ENCODE peak calls at places on chromosomes 11 and 22, in ten cellular contexts. F is IMR-90, A is ovary, N is endothelial cell of umbilical vein, L is suprapubic skin, Q is body of pancreas, R is upper lobe of left lung, I is spleen, O is HCT116, G is stomach. U is an unnamed sample.

GRCh38 chr11:130638048-130638447 is 189.6 kb downstream of the ADAMTS15 start:
- DNase-seq in Q (no peak), N (no peak), L (no peak), F (no peak), G (no peak), A (no peak), I (no peak), O (no peak), R (no peak), U (no peak)

GRCh38 chr11:57566035-57566504 is 1.4 kb downstream of the UBE2L6 start:
- DNase-seq in L (no peak), F (peak; percentile 63), O (no peak), A (no peak), N (peak; percentile 53), G (peak; percentile 59), Q (peak; percentile 43), I (no peak), R (peak; percentile 67), U (no peak)

GRCh38 chr22:45673482-45674175 is 2.0 kb downstream of the ATXN10 start:
- DNase-seq in G (no peak), R (no peak), L (no peak), Q (no peak), O (no peak), F (no peak), N (no peak), A (no peak), I (no peak), U (no peak)

GRCh38 chr11:134126197-134126822 is 57.4 kb downstream of the JAM3 start:
- DNase-seq in L (no peak), I (no peak), Q (no peak), A (no peak), R (no peak), F (peak; percentile 97), G (no peak), O (no peak), N (peak; percentile 72), U (no peak)

GRCh38 chr22:40401981-40402406 is 31.6 kb downstream of the SGSM3 start:
- DNase-seq in G (no peak), L (no peak), F (no peak), I (no peak), N (no peak), O (no peak), Q (no peak), A (no peak), R (no peak), U (no peak)

GRCh38 chr22:42688241-42688913 is 32.3 kb downstream of the A4GALT start:
- DNase-seq in O (no peak), R (peak; percentile 91), Q (peak; percentile 80), I (no peak), L (peak; percentile 94), F (peak; percentile 93), A (peak; percentile 86), G (peak; percentile 85), N (peak; percentile 51), U (peak; percentile 91)

GRCh38 chr11:122004446-122004845 is 111.6 kb downstream of the BLID start:
- DNase-seq in Q (no peak), O (no peak), A (no peak), F (no peak), R (no peak), G (no peak), N (no peak), I (no peak), L (no peak), U (no peak)

GRCh38 chr22:25573822-25574221 is 9.3 kb downstream of the GRK3 start:
- DNase-seq in G (no peak), N (no peak), I (no peak), A (no peak), Q (no peak), R (no peak), F (no peak), O (no peak), L (no peak), U (no peak)

GRCh38 chr11:103652013-103652412 is 384.4 kb upstream of the DDI1 start:
- DNase-seq in I (no peak), L (no peak), G (no peak), O (no peak), A (no peak), N (peak; percentile 46), F (peak; percentile 20), Q (no peak), R (no peak), U (no peak)

GRCh38 chr22:21866821-21867527 is 471 bp downstream of the MAPK1 start:
- DNase-seq in F (no peak), N (no peak), L (no peak), A (no peak), R (peak; percentile 37), Q (peak; percentile 50), G (peak; percentile 29), I (no peak), O (no peak), U (no peak)

GRCh38 chr11:95301497-95301896 is 70.5 kb upstream of the SESN3 start:
- DNase-seq in I (no peak), L (no peak), Q (peak; percentile 68), R (peak; percentile 37), F (no peak), O (no peak), G (peak; percentile 30), N (no peak), A (no peak), U (no peak)

GRCh38 chr11:116651098-116651756 is 121.6 kb downstream of the BUD13 start:
- DNase-seq in I (no peak), R (no peak), O (no peak), F (no peak), G (no peak), N (no peak), Q (no peak), A (no peak), L (no peak), U (no peak)

GRCh38 chr11:107708787-107709186 is 3.1 kb downstream of the SLN start:
- DNase-seq in N (no peak), L (no peak), G (no peak), A (no peak), R (no peak), O (no peak), F (no peak), Q (no peak), I (no peak), U (no peak)

GRCh38 chr11:120195601-120196289 is 15.1 kb upstream of the OAF start:
- DNase-seq in L (no peak), I (peak; percentile 53), Q (no peak), F (no peak), G (no peak), A (no peak), R (no peak), O (no peak), N (no peak), U (no peak)

GRCh38 chr11:104534268-104534667 is 364.0 kb downstream of the CASP12 start:
- DNase-seq in Q (no peak), F (peak; percentile 89), A (no peak), L (no peak), O (no peak), G (no peak), N (peak; percentile 46), R (no peak), I (no peak), U (no peak)

GRCh38 chr11:112166561-112166960 is 611 bp upstream of the TEX12 start:
- DNase-seq in I (no peak), N (no peak), G (no peak), Q (no peak), O (no peak), L (no peak), F (no peak), A (no peak), R (no peak), U (no peak)

GRCh38 chr11:125276635-125277008 is 112.1 kb downstream of the PKNOX2 start:
- DNase-seq in I (no peak), A (no peak), L (no peak), R (no peak), G (no peak), N (no peak), Q (no peak), F (no peak), O (no peak), U (no peak)

DNA sequence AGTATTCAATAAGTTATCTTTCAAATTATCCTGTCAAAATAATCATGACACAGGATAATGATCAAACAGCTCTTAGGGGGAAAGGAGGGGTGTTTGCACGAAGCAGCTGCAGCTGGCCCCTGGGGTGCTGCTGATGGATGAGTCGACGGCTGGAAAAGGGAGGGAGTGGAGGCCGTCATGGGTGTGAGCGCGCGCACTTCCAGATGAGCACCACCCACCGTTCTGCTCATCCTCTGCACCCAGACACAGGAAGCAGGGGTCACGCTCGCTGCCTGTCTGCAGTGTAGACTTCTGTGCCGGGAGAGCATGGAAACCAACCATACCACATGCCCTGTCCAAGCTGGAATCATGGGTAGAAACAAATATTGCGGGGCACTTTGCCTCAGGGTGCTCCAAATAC is 802.2 kb downstream of the TBC1D22A start:
- DNase-seq in Q (no peak), G (no peak), I (no peak), F (no peak), R (no peak), A (no peak), O (no peak), N (no peak), L (peak; percentile 41), U (no peak)
- H3K9me3 ChIP-seq in Q (no peaks in the 10 kb centered on the region), G (no peaks in the 10 kb centered on the region), I (no peaks in the 10 kb centered on the region), F (peaks cover 42% of the 10 kb centered on the region), R (no peaks in the 10 kb centered on the region), A (no peaks in the 10 kb centered on the region), O (no peaks in the 10 kb centered on the region), N (peaks cover 4% of the 10 kb centered on the region), L (no peaks in the 10 kb centered on the region), U (no peaks in the 10 kb centered on the region)

GRCh38 chr11:118084656-118085055 is 2.1 kb downstream of the SMIM35 start:
- DNase-seq in N (no peak), L (no peak), I (no peak), Q (no peak), O (no peak), R (no peak), G (no peak), F (no peak), A (no peak), U (no peak)
- H3K36me3 ChIP-seq in N (no peaks in the 10 kb centered on the region), L (no peaks in the 10 kb centered on the region), I (no peaks in the 10 kb centered on the region), Q (no peaks in the 10 kb centered on the region), O (no peaks in the 10 kb centered on the region), R (no peaks in the 10 kb centered on the region), G (no peaks in the 10 kb centered on the region), F (no peaks in the 10 kb centered on the region), A (no peaks in the 10 kb centered on the region), U (no peaks in the 10 kb centered on the region)

GRCh38 chr22:19497245-19497644 is 17.5 kb downstream of the CDC45 start:
- DNase-seq in G (no peak), I (no peak), O (no peak), L (no peak), N (peak; percentile 86), R (no peak), A (no peak), Q (no peak), F (peak; percentile 97), U (no peak)
- TF ChIP-seq POLR2A in G (no peak), I (no peak), O (no peak), L (no peak), N (no peak), R (no peak), A (no peak), Q (no peak), F (peak; percentile 77), U (no peak)

DNA sequence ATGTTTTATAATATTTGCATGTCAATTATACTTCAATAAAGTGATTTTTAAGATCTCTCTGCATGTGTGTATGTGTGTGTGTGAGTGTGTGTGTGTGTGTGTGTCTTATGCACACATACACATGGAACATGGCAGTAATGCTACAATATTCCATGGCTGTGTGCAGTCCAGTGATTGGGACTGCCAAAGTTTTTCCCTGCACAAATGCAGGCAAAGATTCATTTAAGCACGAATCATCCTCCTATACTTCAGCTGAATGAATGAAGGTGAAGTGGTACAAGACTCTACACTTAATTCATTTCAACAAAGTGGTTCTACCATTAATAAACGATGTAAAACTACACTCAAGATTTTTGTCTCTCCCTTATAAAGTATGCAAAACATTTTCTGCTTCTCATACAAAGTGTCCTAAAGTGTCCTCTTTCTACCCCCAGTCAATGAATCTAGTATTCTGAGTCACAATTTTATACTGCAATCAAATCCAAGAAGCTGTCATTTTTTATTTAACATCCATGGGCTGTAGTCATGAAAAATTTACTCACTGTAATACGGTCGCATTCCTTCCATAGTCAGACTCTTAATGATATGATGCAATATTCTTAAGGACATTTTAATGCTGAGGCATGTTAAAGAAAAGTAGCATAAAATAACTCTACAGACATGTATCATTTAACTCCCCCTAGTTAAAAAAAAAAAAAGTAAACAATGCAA is 132.4 kb downstream of the TTC28 start:
- DNase-seq in A (no peak), Q (no peak), N (no peak), O (no peak), R (no peak), F (peak; percentile 81), L (no peak), I (no peak), G (no peak), U (no peak)
- H3K9me3 ChIP-seq in A (no peaks in the 10 kb centered on the region), Q (no peaks in the 10 kb centered on the region), N (no peaks in the 10 kb centered on the region), O (no peaks in the 10 kb centered on the region), R (peaks cover 5% of the 10 kb centered on the region), F (peaks cover 4% of the 10 kb centered on the region), L (no peaks in the 10 kb centered on the region), I (no peaks in the 10 kb centered on the region), G (no peaks in the 10 kb centered on the region), U (no peaks in the 10 kb centered on the region)

U was measured in tibial nerve.